ENCODE peak calls at places on chromosomes 4 and X, in nine cellular contexts. F is naive thymus-derived CD4-positive, alpha-beta T cell; P is right cardiac atrium; L is kidney; U is GM23248; E is mesendoderm; A is prostate gland; S is tibial nerve; V is IMR-90. Y is an unnamed sample.

GRCh38 chrX:153384390-153384789 is 16.8 kb downstream of the PNMA6E start:
- DNase-seq in F (no peak), P (no peak), L (no peak), U (no peak), E (no peak), A (no peak), S (no peak), V (no peak), Y (no peak)

GRCh38 chrX:20311505-20311904 is 44.8 kb upstream of the RPS6KA3 start:
- DNase-seq in F (no peak), P (no peak), L (no peak), U (no peak), E (no peak), A (no peak), S (no peak), V (no peak), Y (no peak)

GRCh38 chr4:78395642-78396041 is 155.9 kb upstream of the ANXA3 start:
- DNase-seq in F (no peak), P (no peak), L (no peak), U (no peak), E (no peak), A (no peak), S (no peak), V (no peak), Y (no peak)

GRCh38 chr4:2822461-2823300 is 21.0 kb upstream of the ADD1 start:
- DNase-seq in F (no peak), P (peak; percentile 46), L (peak; percentile 73), U (no peak), E (no peak), A (no peak), S (no peak), V (no peak), Y (no peak)

GRCh38 chr4:86816463-86817107 is 32.6 kb downstream of the SLC10A6 start:
- DNase-seq in F (no peak), P (peak; percentile 60), L (no peak), U (peak; percentile 56), E (no peak), A (no peak), S (peak; percentile 53), V (peak; percentile 24), Y (no peak)

GRCh38 chr4:12186526-12186925 is 757.8 kb upstream of the HS3ST1 start:
- DNase-seq in F (no peak), P (no peak), L (no peak), U (no peak), E (no peak), A (no peak), S (no peak), V (no peak), Y (no peak)

GRCh38 chrX:1606476-1606875 is 8.4 kb upstream of the ASMT start:
- DNase-seq in F (no peak), P (no peak), L (no peak), U (no peak), E (no peak), A (no peak), S (no peak), V (no peak), Y (no peak)

GRCh38 chr4:172813359-172813923 is 355.2 kb upstream of the GALNT7 start:
- DNase-seq in F (no peak), P (no peak), L (no peak), U (no peak), E (no peak), A (no peak), S (no peak), V (peak; percentile 13), Y (no peak)

GRCh38 chr4:123659759-123660158 is 263.2 kb downstream of the SPRY1 start:
- DNase-seq in F (no peak), P (no peak), L (no peak), U (no peak), E (peak; percentile 53), A (no peak), S (no peak), V (no peak), Y (no peak)

GRCh38 chrX:39226307-39226706 is 425.0 kb downstream of the MID1IP1 start:
- DNase-seq in F (no peak), P (no peak), L (no peak), U (no peak), E (no peak), A (no peak), S (peak; percentile 5), V (no peak), Y (no peak)

GRCh38 chrX:106415276-106415895 is 196.4 kb upstream of the RADX start:
- DNase-seq in F (no peak), P (no peak), L (no peak), U (peak; percentile 43), E (peak; percentile 60), A (no peak), S (no peak), V (peak; percentile 13), Y (peak; percentile 23)

GRCh38 chr4:53905935-53906377 is 158.4 kb downstream of the CHIC2 start:
- DNase-seq in F (no peak), P (peak; percentile 84), L (no peak), U (peak; percentile 73), E (peak; percentile 86), A (no peak), S (peak; percentile 15), V (peak; percentile 78), Y (peak; percentile 63)

GRCh38 chrX:26215869-26216268 is at the start of gene MAGEB5:
- DNase-seq in F (no peak), P (no peak), L (no peak), U (no peak), E (no peak), A (no peak), S (no peak), V (no peak), Y (no peak)
- H3K4me3 ChIP-seq in F (no peak within 1 kb of the TSS), P (no peak within 1 kb of the TSS), L (no peak within 1 kb of the TSS), U (no peak within 1 kb of the TSS), E (no peak within 1 kb of the TSS), A (no peak within 1 kb of the TSS), S (no peak within 1 kb of the TSS), V (no peak within 1 kb of the TSS), Y (no peak within 1 kb of the TSS)

GRCh38 chrX:71997320-71997719 is 86.7 kb downstream of the NHSL2 start:
- DNase-seq in F (no peak), P (no peak), L (no peak), U (no peak), E (peak; percentile 31), A (no peak), S (no peak), V (no peak), Y (no peak)
- H3K27ac ChIP-seq in F (no peak overlapping the region), P (no peak overlapping the region), L (no peak overlapping the region), U (no peak overlapping the region), E (no peak overlapping the region), A (no peak overlapping the region), S (peak overlapping the region; percentile 80), V (no peak overlapping the region), Y (no peak overlapping the region)

GRCh38 chr4:77148081-77148480 is 8.9 kb upstream of the CCNG2 start:
- DNase-seq in F (no peak), P (no peak), L (no peak), U (no peak), E (no peak), A (no peak), S (no peak), V (no peak), Y (no peak)

GRCh38 chr4:77147400-77147782 is 9.6 kb upstream of the CCNG2 start:
- DNase-seq in F (no peak), P (no peak), L (no peak), U (no peak), E (no peak), A (no peak), S (no peak), V (peak; percentile 18), Y (no peak)

GRCh38 chr4:77146426-77147399 is 10.3 kb upstream of the CCNG2 start:
- DNase-seq in F (no peak), P (no peak), L (no peak), U (peak; percentile 62), E (peak; percentile 45), A (peak; percentile 52), S (no peak), V (no peak), Y (no peak)

GRCh38 chr4:77142642-77143020 is 14.4 kb upstream of the CCNG2 start:
- DNase-seq in F (no peak), P (no peak), L (no peak), U (no peak), E (no peak), A (no peak), S (no peak), V (no peak), Y (no peak)

DNA sequence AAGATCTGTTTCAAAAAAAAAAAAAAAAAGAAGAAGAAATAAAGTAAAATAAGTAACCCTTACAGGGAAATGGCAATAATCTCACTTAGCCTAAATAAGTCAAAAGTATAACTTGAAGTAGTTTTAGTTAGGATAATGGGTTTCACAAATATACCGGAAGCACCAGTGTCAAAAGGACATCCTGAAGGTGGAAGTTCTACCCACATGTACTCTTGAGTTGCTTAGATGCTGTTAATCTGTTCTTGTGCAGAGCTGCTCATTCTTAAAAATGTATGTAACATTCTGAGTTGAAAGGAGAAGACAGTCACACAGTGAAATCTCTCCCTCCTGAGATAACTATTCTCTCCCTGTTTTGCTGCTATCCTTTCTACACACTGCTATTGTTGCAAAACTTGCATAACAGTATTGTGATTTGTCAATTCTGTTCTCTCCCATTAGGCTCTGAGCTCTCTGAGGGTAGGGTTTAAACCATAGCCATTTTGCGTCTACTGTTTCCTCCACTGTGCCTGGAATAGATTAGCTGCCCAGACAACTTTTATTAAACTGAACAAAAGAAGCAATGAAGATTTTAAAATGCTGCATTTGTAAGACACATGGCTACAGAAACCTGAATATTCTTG is 11.1 kb upstream of the CCNG2 start:
- DNase-seq in F (peak; percentile 10), P (no peak), L (no peak), U (peak; percentile 48), E (no peak), A (peak; percentile 26), S (no peak), V (no peak), Y (no peak)
- H3K4me3 ChIP-seq in F (no peak overlapping the region), P (no peak overlapping the region), L (no peak overlapping the region), U (no peak overlapping the region), E (no peak overlapping the region), A (no peak overlapping the region), S (no peak overlapping the region), V (no peak overlapping the region), Y (no peak overlapping the region)

GRCh38 chr4:119581480-119581879 is 47.1 kb downstream of the PDE5A start:
- DNase-seq in F (no peak), P (no peak), L (no peak), U (no peak), E (no peak), A (no peak), S (no peak), V (no peak), Y (no peak)

GRCh38 chr4:119579823-119580222 is 48.8 kb downstream of the PDE5A start:
- DNase-seq in F (no peak), P (peak; percentile 36), L (peak; percentile 57), U (no peak), E (no peak), A (no peak), S (no peak), V (no peak), Y (no peak)

GRCh38 chr4:119585771-119586170 is 42.8 kb downstream of the PDE5A start:
- DNase-seq in F (no peak), P (no peak), L (no peak), U (peak; percentile 9), E (no peak), A (no peak), S (no peak), V (peak; percentile 80), Y (no peak)

DNA sequence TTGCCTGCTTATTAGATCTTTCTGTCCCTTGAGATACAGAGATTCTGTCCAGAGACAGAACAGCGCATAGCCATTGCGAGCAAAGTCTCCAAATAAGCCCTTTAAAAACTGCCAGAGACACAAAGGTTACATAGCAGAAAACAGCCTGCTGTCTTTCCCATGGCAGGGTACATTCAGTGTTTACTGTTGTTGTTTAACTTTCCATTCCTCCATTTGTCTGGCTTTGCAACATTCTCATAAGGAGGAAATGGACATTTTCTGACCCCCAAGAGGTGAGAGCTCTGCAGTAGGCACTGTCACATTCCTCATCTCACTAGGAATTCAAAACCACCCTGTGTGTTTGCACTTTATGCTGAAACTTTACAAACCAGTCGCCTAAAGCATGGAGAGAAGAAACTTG is 48.3 kb downstream of the PDE5A start:
- DNase-seq in F (no peak), P (no peak), L (no peak), U (no peak), E (peak; percentile 22), A (no peak), S (no peak), V (no peak), Y (no peak)
- H3K27ac ChIP-seq in F (no peak overlapping the region), P (no peak overlapping the region), L (no peak overlapping the region), U (no peak overlapping the region), E (no peak overlapping the region), A (no peak overlapping the region), S (no peak overlapping the region), V (no peak overlapping the region), Y (no peak overlapping the region)